ENCODE peak calls at places on chromosomes 6 and 20, in five cellular contexts. W is HuH-7.5, Z is upper lobe of right lung, V is Right ventricle myocardium inferior, U is BE2C. F is an unnamed sample.
A peak's percentile ranks its signal among the peaks of the same experiment; 100 is the strongest.

GRCh38 chr6:14074723-14075503 is 42.7 kb upstream of the CD83 start:
- DNase-seq in W (no peak), Z (no peak), V (no peak), U (peak; percentile 13), F (no peak)

GRCh38 chr6:167806061-167806700 is 20.5 kb upstream of the AFDN start:
- DNase-seq in W (peak; percentile 56), Z (no peak), V (no peak), U (no peak), F (no peak)

GRCh38 chr6:164078551-164079274 is 664.2 kb downstream of the QKI start:
- DNase-seq in W (no peak), Z (no peak), V (no peak), U (no peak), F (no peak)

GRCh38 chr6:71733970-71734899 is 152.1 kb upstream of the RIMS1 start:
- DNase-seq in W (no peak), Z (no peak), V (no peak), U (no peak), F (no peak)

GRCh38 chr20:45994761-45995160 is 13.9 kb upstream of the MMP9 start:
- DNase-seq in W (no peak), Z (no peak), V (no peak), U (no peak), F (no peak)

GRCh38 chr6:45076217-45076616 is 251.9 kb upstream of the RUNX2 start:
- DNase-seq in W (no peak), Z (no peak), V (no peak), U (no peak), F (no peak)

GRCh38 chr6:149445095-149445466 is 39.7 kb downstream of the ZC3H12D start:
- DNase-seq in W (no peak), Z (no peak), V (no peak), U (no peak), F (no peak)

GRCh38 chr20:48722002-48722731 is 105.6 kb downstream of the PREX1 start:
- DNase-seq in W (no peak), Z (no peak), V (peak; percentile 64), U (no peak), F (no peak)

GRCh38 chr6:84554069-84554468 is 210.3 kb downstream of the TBX18 start:
- DNase-seq in W (no peak), Z (no peak), V (no peak), U (no peak), F (no peak)

GRCh38 chr6:43939281-43940070 is 169.5 kb downstream of the VEGFA start:
- DNase-seq in W (no peak), Z (no peak), V (no peak), U (no peak), F (no peak)

GRCh38 chr6:105253787-105254186 is 74.0 kb upstream of the POPDC3 start:
- DNase-seq in W (no peak), Z (no peak), V (no peak), U (no peak), F (no peak)

GRCh38 chr6:6753301-6753700 is 164.8 kb downstream of the LY86 start:
- DNase-seq in W (no peak), Z (no peak), V (no peak), U (no peak), F (no peak)

GRCh38 chr6:69866351-69867074 is at the start of gene COL19A1:
- DNase-seq in W (peak; percentile 11), Z (peak; percentile 60), V (peak; percentile 64), U (peak; percentile 58), F (no peak)

GRCh38 chr6:128239146-128239545 is 281.3 kb downstream of the PTPRK start:
- DNase-seq in W (no peak), Z (no peak), V (no peak), U (peak; percentile 10), F (no peak)

F was measured in A549.